ENCODE peak calls at places on chromosomes 11 and 22, in five cellular contexts. T is RWPE2, Y is OCI-LY7, A is IMR-90, G is HCT116. P is an unnamed sample.

GRCh38 chr11:41031571-41032060 is 427.8 kb downstream of the LRRC4C start:
- DNase-seq in A (no peak), G (no peak), T (no peak), Y (no peak), P (no peak)

GRCh38 chr11:67281552-67282150 is 7.5 kb upstream of the ANKRD13D start:
- DNase-seq in T (peak; percentile 45), Y (no peak), A (no peak), G (no peak), P (peak; percentile 85)

GRCh38 chr22:49823289-49824045 is 4.2 kb downstream of the BRD1 start:
- DNase-seq in T (no peak), Y (no peak), A (no peak), G (no peak), P (no peak)

GRCh38 chr11:5476184-5476819 is 12.2 kb upstream of the OR52D1 start:
- DNase-seq in A (peak; percentile 57), G (peak; percentile 38), T (no peak), Y (peak; percentile 60), P (no peak)

GRCh38 chr11:43738600-43739409 is 58.3 kb downstream of the HSD17B12 start:
- DNase-seq in T (no peak), Y (no peak), A (peak; percentile 90), G (peak; percentile 2), P (no peak)

GRCh38 chr22:30372915-30373314 is 14.3 kb downstream of the RNF215 start:
- DNase-seq in A (no peak), T (no peak), Y (no peak), G (no peak), P (no peak)

GRCh38 chr22:29231971-29232959 is 26.6 kb downstream of the EMID1 start:
- DNase-seq in T (no peak), A (no peak), Y (no peak), G (no peak), P (no peak)

GRCh38 chr11:74929431-74930363 is 19.2 kb downstream of the XRRA1 start:
- DNase-seq in G (peak; percentile 81), A (peak; percentile 95), Y (peak; percentile 91), T (no peak), P (no peak)

GRCh38 chr11:28727254-28727653 is 619.1 kb downstream of the METTL15 start:
- DNase-seq in T (no peak), G (no peak), A (peak; percentile 18), Y (no peak), P (no peak)

GRCh38 chr22:35357883-35358621 is 22.8 kb upstream of the HMOX1 start:
- DNase-seq in Y (no peak), A (peak; percentile 40), G (peak; percentile 72), T (no peak), P (no peak)

GRCh38 chr11:12229450-12230229 is 119.2 kb downstream of the MICAL2 start:
- DNase-seq in Y (no peak), A (no peak), G (no peak), T (no peak), P (no peak)

GRCh38 chr22:36405671-36406070 is 17.9 kb upstream of the MYH9 start:
- DNase-seq in T (no peak), G (no peak), Y (peak; percentile 88), A (no peak), P (no peak)

GRCh38 chr22:50276143-50276542 is 6.0 kb upstream of the MAPK11 start:
- DNase-seq in G (no peak), Y (peak; percentile 86), T (no peak), A (peak; percentile 43), P (no peak)

GRCh38 chr11:128482512-128483191 is 104.7 kb downstream of the ETS1 start:
- DNase-seq in A (peak; percentile 46), G (no peak), T (no peak), Y (no peak), P (no peak)

GRCh38 chr22:22520667-22521602 is 865 bp upstream of the ZNF280A start:
- DNase-seq in T (no peak), A (peak; percentile 19), G (no peak), Y (peak; percentile 12), P (no peak)

GRCh38 chr11:119337581-119338317 is 2.9 kb downstream of the C1QTNF5 start:
- DNase-seq in Y (no peak), T (no peak), G (no peak), A (peak; percentile 90), P (peak; percentile 77)

GRCh38 chr11:41716862-41717261 is 257.4 kb upstream of the LRRC4C start:
- DNase-seq in G (no peak), Y (no peak), A (no peak), T (no peak), P (no peak)

GRCh38 chr11:47711816-47712215 is 3.4 kb downstream of the AGBL2 start:
- DNase-seq in A (no peak), G (no peak), T (no peak), Y (no peak), P (no peak)

GRCh38 chr11:47715082-47715669 is at the start of gene AGBL2:
- DNase-seq in T (peak; percentile 66), G (no peak), A (peak; percentile 50), Y (peak; percentile 85), P (no peak)

GRCh38 chr11:47714554-47715081 is 551 bp downstream of the AGBL2 start:
- DNase-seq in G (no peak), A (no peak), Y (no peak), T (no peak), P (no peak)

GRCh38 chr11:47720651-47721050 is 5.5 kb upstream of the AGBL2 start:
- DNase-seq in T (no peak), A (no peak), Y (no peak), G (no peak), P (no peak)

DNA sequence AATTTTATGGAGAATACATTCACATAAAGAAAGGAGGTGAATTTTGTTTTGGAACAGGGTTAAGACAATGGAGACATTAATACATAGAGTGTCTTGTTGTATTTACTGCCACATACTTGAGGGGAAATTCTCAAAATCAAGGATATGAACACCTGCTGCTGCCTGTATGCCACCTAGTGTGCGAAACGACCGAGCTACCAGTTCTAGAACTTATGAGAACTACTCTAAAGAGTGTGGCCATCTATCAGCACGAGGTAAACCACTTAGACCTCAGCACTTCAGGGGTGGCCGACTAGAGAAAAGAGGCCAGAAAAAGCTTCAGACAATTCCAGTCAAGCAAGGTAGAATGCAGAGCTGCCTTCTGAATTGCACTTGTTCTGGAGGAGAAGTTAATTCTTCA is 1.5 kb upstream of the AGBL2 start:
- DNase-seq in A (no peak), Y (peak; percentile 44), G (no peak), T (no peak), P (no peak)
- TF ChIP-seq CTCF in A (no peak), Y (peak; percentile 55), G (no peak), T (peak; percentile 23), P (no peak)

DNA sequence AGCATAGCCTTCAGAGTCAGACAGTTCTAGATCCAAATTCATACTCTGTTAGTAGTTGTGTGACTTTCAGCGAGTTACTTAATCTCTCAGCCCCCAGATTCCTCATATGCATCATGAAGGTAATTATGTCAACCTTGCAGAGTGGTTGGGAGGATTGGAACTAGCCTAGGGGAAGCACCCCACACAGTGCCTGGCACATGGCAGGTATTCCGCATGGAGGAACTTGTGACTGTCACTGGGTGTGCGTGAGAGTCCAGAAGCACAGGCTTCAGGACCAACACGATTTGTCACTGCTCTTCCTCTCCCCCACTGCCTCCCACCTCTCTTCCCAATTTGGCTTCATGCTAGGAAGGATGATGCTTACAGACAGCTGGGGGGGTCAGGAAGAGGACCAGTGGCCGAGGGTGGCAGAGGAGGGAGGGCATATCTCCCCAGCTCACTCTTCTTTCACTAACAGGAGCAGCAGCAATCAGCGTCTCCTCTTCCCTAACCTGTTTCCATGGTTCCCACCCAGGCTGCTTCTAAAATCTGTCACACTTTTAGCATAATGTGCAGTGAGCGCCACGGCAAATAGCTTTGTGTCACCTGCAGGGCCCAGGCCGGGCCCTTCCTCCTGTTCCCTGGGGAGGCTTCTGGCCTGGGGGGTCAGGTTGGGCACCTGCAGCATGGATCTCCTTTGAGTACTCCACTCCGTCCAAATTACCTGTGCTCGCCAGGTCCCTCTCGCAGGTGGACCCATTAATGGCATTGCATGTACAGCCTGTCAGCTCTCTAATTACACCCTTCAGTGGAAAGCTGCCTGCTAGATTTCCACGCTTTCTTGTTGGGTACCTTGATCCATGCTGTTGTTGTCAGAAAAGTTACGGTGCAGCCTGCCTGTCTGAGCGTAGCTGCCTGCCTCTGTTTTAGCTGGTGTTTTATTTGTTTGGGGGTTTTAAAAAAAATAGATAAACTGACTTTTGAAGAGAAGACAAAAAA is 400.4 kb downstream of the NXPE2 start:
- DNase-seq in T (no peak), A (no peak), G (no peak), Y (no peak), P (no peak)
- TF ChIP-seq CTCF in T (no peak), A (no peak), G (no peak), Y (no peak), P (no peak)

GRCh38 chr11:72350752-72351151 is 83.6 kb downstream of the CLPB start:
- DNase-seq in A (peak; percentile 24), G (no peak), T (no peak), Y (no peak), P (no peak)

GRCh38 chr11:72349616-72350218 is 84.6 kb downstream of the CLPB start:
- DNase-seq in G (no peak), Y (no peak), A (no peak), T (no peak), P (no peak)

GRCh38 chr11:72353861-72354260 is 80.5 kb downstream of the CLPB start:
- DNase-seq in T (no peak), G (no peak), A (peak; percentile 22), Y (no peak), P (no peak)

GRCh38 chr11:72354356-72355115 is 79.8 kb downstream of the CLPB start:
- DNase-seq in T (no peak), A (peak; percentile 31), Y (no peak), G (no peak), P (no peak)

DNA sequence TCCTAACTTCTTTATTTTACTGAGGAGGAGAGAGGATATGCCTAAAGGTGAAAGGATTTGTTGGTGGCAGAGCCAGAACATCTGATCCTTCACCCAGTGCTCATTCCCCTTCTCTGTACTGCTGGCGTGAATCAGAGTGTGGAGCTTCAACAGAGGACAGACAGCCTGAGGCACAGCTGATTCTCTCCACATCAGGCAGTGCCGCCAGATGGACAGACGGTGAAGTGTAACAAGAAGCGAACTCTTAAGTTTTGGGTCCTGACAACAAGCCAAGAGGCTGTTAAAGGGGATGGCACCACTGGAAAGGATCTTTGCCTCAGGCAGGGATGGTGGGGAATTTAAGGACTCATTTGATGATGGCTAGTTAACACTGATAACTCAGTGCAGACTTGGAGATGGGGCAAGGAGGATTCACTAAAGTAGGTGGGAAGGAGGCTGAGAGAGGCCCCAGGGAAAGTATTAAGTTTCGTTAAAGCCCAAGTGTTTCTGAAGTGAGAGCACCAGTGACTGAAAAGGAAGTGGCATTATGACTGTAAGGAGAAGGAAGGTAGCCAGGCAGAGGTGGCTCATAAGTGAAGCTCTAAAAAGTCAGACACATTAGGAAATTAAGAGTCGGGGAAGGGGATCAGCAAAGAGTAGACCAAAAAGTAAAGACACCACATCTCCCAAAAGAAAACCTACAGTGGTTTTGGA is 81.3 kb downstream of the CLPB start:
- DNase-seq in A (peak; percentile 85), G (no peak), Y (no peak), T (no peak), P (no peak)
- TF ChIP-seq CTCF in A (peak; percentile 69), G (no peak), Y (no peak), T (no peak), P (peak; percentile 77)

GRCh38 chr11:123559418-123559817 is 95.0 kb downstream of the SCN3B start:
- DNase-seq in T (no peak), A (peak; percentile 36), G (no peak), Y (no peak), P (no peak)

GRCh38 chr11:123562829-123563228 is 91.6 kb downstream of the SCN3B start:
- DNase-seq in T (no peak), G (no peak), A (no peak), Y (no peak), P (no peak)

GRCh38 chr11:123560001-123560400 is 94.4 kb downstream of the SCN3B start:
- DNase-seq in A (peak; percentile 88), Y (no peak), T (no peak), G (no peak), P (no peak)

GRCh38 chr11:123562166-123562565 is 92.3 kb downstream of the SCN3B start:
- DNase-seq in G (no peak), A (no peak), Y (no peak), T (no peak), P (no peak)

GRCh38 chr11:123561046-123561781 is 93.2 kb downstream of the SCN3B start:
- DNase-seq in T (no peak), A (peak; percentile 56), G (no peak), Y (no peak), P (no peak)
- TF ChIP-seq CTCF in T (no peak), A (peak; percentile 44), G (peak; percentile 28), Y (no peak), P (peak; percentile 25)